ENCODE peak calls at places on chromosome 16, in seven cellular contexts. T is H1, W is IMR-90, L is H9, Y is trophoblast cell, C is mesendoderm, J is mesenchymal stem cell. K is an unnamed sample.

GRCh38 chr16:88941933-88942909 is 34.8 kb downstream of the CBFA2T3 start:
- DNase-seq in T (peak), L (peak), J (no peak), C (peak), Y (no peak), W (no peak), K (peak)

GRCh38 chr16:30395992-30396560 is 856 bp downstream of the ZNF48 start:
- DNase-seq in C (no peak), T (no peak), Y (no peak), L (no peak), W (no peak), J (no peak), K (no peak)

GRCh38 chr16:82295306-82296201 is 125.5 kb upstream of the MPHOSPH6 start:
- DNase-seq in C (no peak), Y (no peak), W (no peak), T (no peak), L (no peak), J (no peak), K (no peak)

GRCh38 chr16:70700101-70701020 is 14.5 kb upstream of the MTSS2 start:
- DNase-seq in Y (no peak), J (peak), C (no peak), T (no peak), W (no peak), L (no peak), K (no peak)

GRCh38 chr16:52861614-52862022 is 191.1 kb downstream of the CHD9NB start:
- DNase-seq in W (no peak), L (no peak), C (peak), Y (peak), J (peak), T (peak), K (peak)

GRCh38 chr16:50235581-50235980 is 30.8 kb upstream of the ADCY7 start:
- DNase-seq in C (no peak), L (no peak), Y (peak), W (no peak), T (no peak), J (no peak), K (no peak)

GRCh38 chr16:2474877-2475412 is at the start of gene TBC1D24:
- DNase-seq in T (peak), Y (peak), W (peak), J (peak), C (peak), L (peak), K (peak)

GRCh38 chr16:29665294-29666077 is 2.4 kb downstream of the SPN start:
- DNase-seq in J (no peak), W (no peak), T (no peak), C (no peak), L (no peak), Y (no peak), K (no peak)

GRCh38 chr16:86597880-86598606 is 19.7 kb downstream of the FOXL1 start:
- DNase-seq in W (no peak), L (no peak), J (no peak), Y (no peak), C (no peak), T (no peak), K (no peak)

GRCh38 chr16:55663225-55663624 is 7.4 kb downstream of the SLC6A2 start:
- DNase-seq in W (no peak), J (no peak), C (no peak), L (no peak), T (no peak), Y (no peak), K (no peak)

GRCh38 chr16:71358464-71359031 is at the start of gene CALB2:
- DNase-seq in T (peak), W (peak), J (peak), Y (peak), L (peak), C (peak), K (peak)

GRCh38 chr16:24976061-24976779 is 38.9 kb downstream of the ARHGAP17 start:
- DNase-seq in L (no peak), Y (peak), J (no peak), T (no peak), W (no peak), C (no peak), K (no peak)

GRCh38 chr16:6643083-6643686 is 689.5 kb upstream of the RBFOX1 start:
- DNase-seq in C (peak), W (peak), J (peak), Y (peak), L (peak), T (peak), K (peak)

GRCh38 chr16:70614208-70614951 is 32.0 kb upstream of the IL34 start:
- DNase-seq in J (no peak), C (no peak), L (peak), W (no peak), Y (no peak), T (no peak), K (no peak)

GRCh38 chr16:10850478-10850850 is 26.5 kb upstream of the CIITA start:
- DNase-seq in L (no peak), C (no peak), W (no peak), T (no peak), Y (no peak), J (no peak), K (no peak)

GRCh38 chr16:10849736-10850477 is 27.1 kb upstream of the CIITA start:
- DNase-seq in J (no peak), W (no peak), T (no peak), L (no peak), C (no peak), Y (no peak), K (no peak)

GRCh38 chr16:10851512-10851911 is 25.5 kb upstream of the CIITA start:
- DNase-seq in C (peak), Y (no peak), J (no peak), L (no peak), W (no peak), T (no peak), K (no peak)

GRCh38 chr16:10846213-10846998 is 27.8 kb upstream of the TVP23A start:
- DNase-seq in T (no peak), L (no peak), J (no peak), C (no peak), Y (no peak), W (no peak), K (no peak)

DNA sequence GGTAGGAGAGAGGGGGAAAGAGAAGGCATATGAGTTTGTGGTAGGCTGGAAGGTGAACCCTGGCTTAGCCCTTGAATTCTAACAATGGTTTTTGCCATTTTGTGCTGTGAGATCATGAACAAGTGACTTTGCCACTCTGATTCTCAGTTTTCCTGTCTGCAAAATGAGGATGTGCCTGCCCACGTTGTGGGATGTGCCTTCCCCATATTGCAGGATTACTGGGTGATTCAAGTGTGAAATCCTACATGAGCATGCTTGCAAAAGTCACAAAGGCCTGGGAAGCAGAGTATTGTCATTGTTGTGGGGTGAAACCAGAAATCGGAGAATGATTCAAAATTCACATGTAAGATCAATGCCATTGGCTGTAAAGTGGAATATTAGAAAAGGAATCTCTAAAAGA is 28.6 kb upstream of the TVP23A start:
- DNase-seq in J (no peak), T (no peak), Y (peak), C (no peak), L (no peak), W (no peak), K (no peak)
- H2AK5ac ChIP-seq in J (no peak), T (no peak), Y (no peak), C (no peak), L (no peak), W (no peak), K (no peak)

DNA sequence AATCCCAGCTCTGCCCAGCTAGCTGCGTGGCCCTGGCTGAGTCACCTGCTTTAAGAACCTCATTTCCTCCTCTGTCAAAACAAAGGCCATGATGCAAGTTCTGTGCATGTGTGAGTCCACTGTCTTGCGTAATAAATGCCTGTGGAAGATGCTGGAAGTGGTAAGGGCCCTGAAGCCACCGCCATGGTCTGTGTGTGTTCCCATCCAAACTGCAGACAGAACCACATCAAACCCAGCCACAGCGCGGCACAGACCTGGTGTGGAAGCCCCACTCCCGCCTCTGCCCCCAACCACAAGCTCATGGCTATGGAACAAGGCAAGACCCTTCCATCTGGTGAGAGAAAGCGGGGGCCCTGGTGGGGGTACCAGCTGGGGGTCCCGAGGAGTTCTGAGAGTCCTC is 26.0 kb downstream of the NECAB2 start:
- DNase-seq in W (peak), C (peak), Y (peak), J (peak), T (no peak), L (no peak), K (no peak)
- H2AK5ac ChIP-seq in W (no peak), C (no peak), Y (no peak), J (no peak), T (no peak), L (no peak), K (peak)

GRCh38 chr16:79175286-79176057 is 425.1 kb downstream of the MAF start:
- DNase-seq in W (no peak), T (no peak), C (peak), L (no peak), J (no peak), Y (no peak), K (no peak)
- H2AK5ac ChIP-seq in W (no peak), T (no peak), C (no peak), L (no peak), J (no peak), Y (no peak), K (no peak)

DNA sequence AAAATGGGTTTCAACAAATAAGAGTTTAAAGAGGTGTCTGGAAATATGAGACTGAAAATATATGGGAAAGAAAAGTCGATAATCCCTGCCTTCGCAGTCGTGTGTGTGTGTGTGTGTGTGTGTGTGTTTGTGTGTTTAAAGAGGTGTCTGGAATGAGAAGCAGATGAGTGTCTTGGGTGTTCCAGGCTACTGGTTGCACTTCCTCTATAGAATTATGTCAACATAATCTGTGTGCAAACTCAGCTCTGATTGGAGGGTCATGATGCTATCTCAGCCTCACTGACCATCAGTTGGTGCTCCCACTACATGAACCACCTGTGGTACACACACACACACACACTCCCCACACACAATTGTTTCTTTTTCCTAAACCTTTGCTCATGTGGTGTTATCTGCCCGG is 347.3 kb downstream of the NPIPA8 start:
- DNase-seq in C (no peak), J (no peak), T (no peak), W (no peak), Y (no peak), L (no peak), K (no peak)
- H2AK5ac ChIP-seq in C (no peak), J (no peak), T (no peak), W (no peak), Y (no peak), L (no peak), K (no peak)

DNA sequence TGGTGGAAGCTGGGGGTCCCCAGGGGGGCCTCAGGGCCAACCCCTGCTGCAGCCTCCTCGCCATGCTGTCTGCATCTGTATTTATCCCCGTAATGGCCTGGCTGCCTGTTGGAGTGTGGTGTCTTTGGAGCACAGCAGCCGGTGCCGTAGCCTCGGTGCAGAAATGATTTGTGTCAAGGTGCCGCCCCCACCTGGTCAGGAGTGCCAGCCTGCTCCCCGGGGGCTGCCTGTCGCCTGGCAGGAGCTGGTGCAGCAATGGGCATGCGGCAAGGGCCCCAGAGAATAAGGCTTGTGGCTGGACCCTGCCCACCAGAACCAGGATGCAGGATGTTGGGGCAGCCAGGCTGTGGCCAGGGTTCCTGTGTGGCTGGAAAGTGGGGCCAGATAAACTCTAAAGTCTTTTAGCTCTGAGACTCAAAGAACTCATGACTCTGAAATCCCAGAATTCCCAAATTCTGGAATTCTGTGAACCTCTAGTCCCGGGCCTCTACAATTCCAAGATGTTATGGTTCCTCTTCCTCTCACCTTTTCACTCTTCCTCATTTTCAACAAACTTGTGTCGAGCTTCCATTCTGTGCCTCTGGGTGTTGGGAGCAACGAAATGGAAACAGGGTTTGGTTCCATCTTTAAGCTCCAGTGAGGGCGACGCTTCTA is 5.9 kb downstream of the CPNE2 start:
- DNase-seq in Y (no peak), J (no peak), C (no peak), W (no peak), L (peak), T (no peak), K (no peak)
- H2AK5ac ChIP-seq in Y (no peak), J (no peak), C (no peak), W (no peak), L (no peak), T (no peak), K (peak)

K was measured in neuronal stem cell.